ENCODE peak calls at places on chromosomes 16 and 17, in eight cellular contexts. V is heart right ventricle; O is BE2C; E is activated CD8-positive, alpha-beta T cell treated with anti-CD3 and anti-CD28 coated beads for 36 hours; H is A549; B is GM20000; S is D721Med; P is psoas muscle. M is an unnamed sample.
A peak's percentile ranks its signal among the peaks of the same experiment; 100 is the strongest.

GRCh38 chr16:71903608-71904007 is 8.3 kb downstream of the IST1 start:
- DNase-seq in V (no peak), O (no peak), E (no peak), H (no peak), B (no peak), S (no peak), P (no peak), M (no peak)

GRCh38 chr16:87233928-87234327 is 83.3 kb downstream of the C16orf95 start:
- DNase-seq in V (no peak), O (no peak), E (no peak), H (no peak), B (no peak), S (no peak), P (no peak), M (no peak)

GRCh38 chr17:3978421-3979275 is 14.4 kb upstream of the ATP2A3 start:
- DNase-seq in V (peak; percentile 67), O (no peak), E (no peak), H (no peak), B (no peak), S (no peak), P (peak; percentile 32), M (no peak)

GRCh38 chr17:71779482-71779881 is 341.3 kb upstream of the SOX9 start:
- DNase-seq in V (no peak), O (no peak), E (no peak), H (no peak), B (no peak), S (no peak), P (no peak), M (no peak)

GRCh38 chr16:2467301-2468141 is 3.6 kb upstream of the NTN3 start:
- DNase-seq in V (peak; percentile 75), O (peak; percentile 85), E (peak; percentile 62), H (peak; percentile 87), B (peak; percentile 76), S (peak; percentile 72), P (peak; percentile 89), M (no peak)

GRCh38 chr17:64384253-64385186 is 6.1 kb downstream of the PECAM1 start:
- DNase-seq in V (no peak), O (no peak), E (peak; percentile 64), H (no peak), B (no peak), S (no peak), P (no peak), M (no peak)

GRCh38 chr16:74607967-74608356 is 1.0 kb upstream of the GLG1 start:
- DNase-seq in V (no peak), O (no peak), E (no peak), H (no peak), B (no peak), S (no peak), P (peak; percentile 52), M (no peak)

GRCh38 chr16:77679336-77679735 is 43.0 kb upstream of the NUDT7 start:
- DNase-seq in V (no peak), O (no peak), E (no peak), H (no peak), B (no peak), S (no peak), P (no peak), M (no peak)

GRCh38 chr16:23101012-23101550 is 48.2 kb downstream of the USP31 start:
- DNase-seq in V (no peak), O (no peak), E (no peak), H (no peak), B (no peak), S (no peak), P (no peak), M (no peak)

GRCh38 chr17:66543526-66543925 is 241.1 kb downstream of the PRKCA start:
- DNase-seq in V (no peak), O (no peak), E (no peak), H (no peak), B (no peak), S (no peak), P (no peak), M (no peak)

GRCh38 chr17:37671028-37671812 is 28.0 kb upstream of the DDX52 start:
- DNase-seq in V (no peak), O (no peak), E (no peak), H (no peak), B (no peak), S (no peak), P (no peak), M (no peak)

GRCh38 chr17:19740933-19741332 is 7.2 kb downstream of the ALDH3A1 start:
- DNase-seq in V (no peak), O (no peak), E (no peak), H (no peak), B (no peak), S (no peak), P (no peak), M (no peak)

GRCh38 chr17:62704381-62704971 is 77.0 kb downstream of the MRC2 start:
- DNase-seq in V (no peak), O (no peak), E (no peak), H (peak; percentile 38), B (no peak), S (no peak), P (peak; percentile 65), M (no peak)

GRCh38 chr17:82679586-82680465 is 18.7 kb downstream of the RAB40B start:
- DNase-seq in V (no peak), O (no peak), E (no peak), H (no peak), B (no peak), S (no peak), P (no peak), M (no peak)
- TF ChIP-seq CTCF in V (no peak), O (no peak), E (no peak), H (no peak), B (no peak), S (peak; percentile 6), P (no peak), M (peak; percentile 4)

GRCh38 chr17:43367588-43368242 is 31.1 kb upstream of the ARL4D start:
- DNase-seq in V (no peak), O (peak; percentile 39), E (peak; percentile 68), H (peak; percentile 90), B (peak; percentile 60), S (no peak), P (no peak), M (peak; percentile 82)

GRCh38 chr17:43363926-43364285 is 34.9 kb upstream of the ARL4D start:
- DNase-seq in V (no peak), O (no peak), E (no peak), H (no peak), B (no peak), S (no peak), P (no peak), M (no peak)

GRCh38 chr17:43363181-43363925 is 35.4 kb upstream of the ARL4D start:
- DNase-seq in V (no peak), O (no peak), E (no peak), H (no peak), B (no peak), S (no peak), P (no peak), M (no peak)

GRCh38 chr17:43366809-43367587 is 31.8 kb upstream of the ARL4D start:
- DNase-seq in V (no peak), O (no peak), E (peak; percentile 49), H (no peak), B (no peak), S (no peak), P (peak; percentile 58), M (peak; percentile 41)

DNA sequence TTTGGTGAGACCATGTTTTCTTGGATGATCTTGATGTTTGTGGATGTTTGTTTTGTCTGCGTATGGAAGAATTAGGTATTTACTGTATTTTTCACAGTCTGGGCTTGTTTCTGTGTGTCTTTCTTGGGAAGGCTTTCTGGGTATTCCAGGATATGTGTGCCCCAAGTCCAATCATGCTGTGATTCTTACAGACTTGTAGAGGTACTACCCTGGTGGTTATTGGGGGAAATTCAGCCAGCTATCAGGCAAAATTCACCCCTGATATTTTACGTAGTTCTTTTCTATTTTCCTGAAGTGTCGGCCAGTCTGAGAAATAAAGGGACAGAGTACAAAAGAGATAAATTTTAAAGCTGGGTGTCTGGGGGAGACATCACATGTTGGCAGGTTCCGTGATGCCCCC is 33.4 kb upstream of the ARL4D start:
- DNase-seq in V (no peak), O (no peak), E (no peak), H (no peak), B (no peak), S (no peak), P (no peak), M (no peak)
- TF ChIP-seq CTCF in V (no peak), O (peak; percentile 40), E (peak; percentile 54), H (no peak), B (no peak), S (no peak), P (no peak), M (no peak)

GRCh38 chr17:59106463-59107305 is at the start of gene TRIM37:
- DNase-seq in V (peak; percentile 97), O (peak; percentile 98), E (peak; percentile 99), H (peak; percentile 96), B (peak; percentile 98), S (peak; percentile 77), P (peak; percentile 99), M (peak; percentile 99)
- TF ChIP-seq CTCF in V (no peak), O (no peak), E (no peak), H (no peak), B (no peak), S (peak; percentile 12), P (no peak), M (peak; percentile 31)

GRCh38 chr16:4096509-4096908 is 19.7 kb downstream of the ADCY9 start:
- DNase-seq in V (no peak), O (no peak), E (no peak), H (no peak), B (no peak), S (no peak), P (no peak), M (no peak)

GRCh38 chr16:4098496-4098895 is 17.7 kb downstream of the ADCY9 start:
- DNase-seq in V (no peak), O (no peak), E (no peak), H (no peak), B (no peak), S (no peak), P (no peak), M (no peak)

GRCh38 chr16:4101421-4102275 is 14.6 kb downstream of the ADCY9 start:
- DNase-seq in V (peak; percentile 40), O (no peak), E (no peak), H (no peak), B (no peak), S (no peak), P (peak; percentile 71), M (no peak)

GRCh38 chr16:4094138-4094773 is 22.0 kb downstream of the ADCY9 start:
- DNase-seq in V (no peak), O (no peak), E (no peak), H (no peak), B (no peak), S (no peak), P (no peak), M (no peak)

DNA sequence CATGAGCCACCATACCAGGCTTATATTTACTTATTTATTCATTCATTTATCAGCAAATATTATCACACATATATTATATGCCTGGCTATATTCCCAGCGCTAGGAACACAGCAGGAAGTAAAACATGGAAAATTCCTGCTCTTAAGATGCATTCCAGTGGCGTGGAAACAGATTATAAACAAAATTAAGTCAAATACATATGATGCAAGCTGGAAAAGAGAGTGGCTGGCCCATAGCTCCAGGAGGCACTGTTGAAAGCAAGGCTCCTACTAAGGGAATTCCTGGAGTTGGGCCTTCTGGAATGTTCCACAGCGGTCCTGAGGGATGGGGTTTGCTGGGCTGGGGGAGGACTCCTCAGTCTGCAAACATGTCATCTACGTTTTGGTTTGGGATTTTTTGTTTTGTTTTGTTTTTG is 18.4 kb downstream of the ADCY9 start:
- DNase-seq in V (no peak), O (no peak), E (no peak), H (no peak), B (no peak), S (no peak), P (no peak), M (no peak)
- TF ChIP-seq CTCF in V (no peak), O (no peak), E (no peak), H (no peak), B (no peak), S (no peak), P (no peak), M (no peak)

M was measured in DND-41.